ENCODE peak calls at places on chromosomes 5 and 9, in eight cellular contexts. One of them, this sample, is unnamed.

GRCh38 chr9:107039546-107039945 is 176.6 kb downstream of the ZNF462 start:
- DNase-seq in fibroblast of pulmonary artery: peak
- DNase-seq in HT1080: peak
- DNase-seq in left ventricle myocardium inferior: no peak
- DNase-seq in OCI-LY7: no peak
- DNase-seq in lung: no peak
- DNase-seq in foreskin fibroblast: peak
- DNase-seq in fibroblast of lung: peak
- DNase-seq in this sample: no peak

GRCh38 chr9:109906766-109907382 is 126.9 kb downstream of the PALM2AKAP2 start:
- DNase-seq in fibroblast of pulmonary artery: peak
- DNase-seq in HT1080: peak
- DNase-seq in left ventricle myocardium inferior: no peak
- DNase-seq in OCI-LY7: peak
- DNase-seq in lung: no peak
- DNase-seq in foreskin fibroblast: peak
- DNase-seq in fibroblast of lung: peak
- DNase-seq in this sample: no peak

GRCh38 chr5:93163010-93163663 is 417.9 kb downstream of the NR2F1-AS1 start:
- DNase-seq in fibroblast of pulmonary artery: peak
- DNase-seq in HT1080: peak
- DNase-seq in left ventricle myocardium inferior: no peak
- DNase-seq in OCI-LY7: no peak
- DNase-seq in lung: no peak
- DNase-seq in foreskin fibroblast: peak
- DNase-seq in fibroblast of lung: peak
- DNase-seq in this sample: no peak

GRCh38 chr5:72248352-72249032 is 71.5 kb downstream of the MRPS27 start:
- DNase-seq in fibroblast of pulmonary artery: peak
- DNase-seq in HT1080: peak
- DNase-seq in left ventricle myocardium inferior: no peak
- DNase-seq in OCI-LY7: no peak
- DNase-seq in lung: peak
- DNase-seq in foreskin fibroblast: peak
- DNase-seq in fibroblast of lung: peak
- DNase-seq in this sample: peak

GRCh38 chr5:34487202-34487879 is 168.8 kb upstream of the RAI14 start:
- DNase-seq in fibroblast of pulmonary artery: peak
- DNase-seq in HT1080: peak
- DNase-seq in left ventricle myocardium inferior: no peak
- DNase-seq in OCI-LY7: no peak
- DNase-seq in lung: peak
- DNase-seq in foreskin fibroblast: peak
- DNase-seq in fibroblast of lung: peak
- DNase-seq in this sample: peak

GRCh38 chr5:177416334-177416733 is 7.0 kb upstream of the F12 start:
- DNase-seq in fibroblast of pulmonary artery: peak
- DNase-seq in HT1080: no peak
- DNase-seq in left ventricle myocardium inferior: no peak
- DNase-seq in OCI-LY7: no peak
- DNase-seq in lung: peak
- DNase-seq in foreskin fibroblast: no peak
- DNase-seq in fibroblast of lung: peak
- DNase-seq in this sample: no peak

GRCh38 chr5:1796371-1797108 is 3.1 kb downstream of the MRPL36 start:
- DNase-seq in fibroblast of pulmonary artery: no peak
- DNase-seq in HT1080: no peak
- DNase-seq in left ventricle myocardium inferior: no peak
- DNase-seq in OCI-LY7: no peak
- DNase-seq in lung: no peak
- DNase-seq in foreskin fibroblast: no peak
- DNase-seq in fibroblast of lung: no peak
- DNase-seq in this sample: no peak

GRCh38 chr9:2015581-2016410 is 649 bp downstream of the SMARCA2 start:
- DNase-seq in fibroblast of pulmonary artery: peak
- DNase-seq in HT1080: peak
- DNase-seq in left ventricle myocardium inferior: peak
- DNase-seq in OCI-LY7: peak
- DNase-seq in lung: peak
- DNase-seq in foreskin fibroblast: peak
- DNase-seq in fibroblast of lung: peak
- DNase-seq in this sample: peak

GRCh38 chr5:149959406-149960236 is 937 bp upstream of the SLC26A2 start:
- DNase-seq in fibroblast of pulmonary artery: peak
- DNase-seq in HT1080: peak
- DNase-seq in left ventricle myocardium inferior: no peak
- DNase-seq in OCI-LY7: peak
- DNase-seq in lung: no peak
- DNase-seq in foreskin fibroblast: peak
- DNase-seq in fibroblast of lung: peak
- DNase-seq in this sample: no peak

GRCh38 chr9:98922721-98923435 is 20.8 kb upstream of the COL15A1 start:
- DNase-seq in fibroblast of pulmonary artery: no peak
- DNase-seq in HT1080: no peak
- DNase-seq in left ventricle myocardium inferior: no peak
- DNase-seq in OCI-LY7: no peak
- DNase-seq in lung: no peak
- DNase-seq in foreskin fibroblast: no peak
- DNase-seq in fibroblast of lung: no peak
- DNase-seq in this sample: no peak

GRCh38 chr5:134267366-134268018 is 41.6 kb upstream of the PPP2CA start:
- DNase-seq in fibroblast of pulmonary artery: peak
- DNase-seq in HT1080: peak
- DNase-seq in left ventricle myocardium inferior: no peak
- DNase-seq in OCI-LY7: no peak
- DNase-seq in lung: no peak
- DNase-seq in foreskin fibroblast: peak
- DNase-seq in fibroblast of lung: peak
- DNase-seq in this sample: no peak

GRCh38 chr5:90982576-90982975 is 400.5 kb downstream of the ARRDC3 start:
- DNase-seq in fibroblast of pulmonary artery: peak
- DNase-seq in HT1080: no peak
- DNase-seq in left ventricle myocardium inferior: no peak
- DNase-seq in OCI-LY7: no peak
- DNase-seq in lung: no peak
- DNase-seq in foreskin fibroblast: no peak
- DNase-seq in fibroblast of lung: peak
- DNase-seq in this sample: no peak

GRCh38 chr9:28203036-28203435 is 629.8 kb upstream of the C9orf72 start:
- DNase-seq in fibroblast of pulmonary artery: no peak
- DNase-seq in HT1080: no peak
- DNase-seq in left ventricle myocardium inferior: no peak
- DNase-seq in OCI-LY7: no peak
- DNase-seq in lung: no peak
- DNase-seq in foreskin fibroblast: no peak
- DNase-seq in fibroblast of lung: no peak
- DNase-seq in this sample: no peak

GRCh38 chr9:77751341-77752091 is 103.4 kb upstream of the GNA14 start:
- DNase-seq in fibroblast of pulmonary artery: peak
- DNase-seq in HT1080: peak
- DNase-seq in left ventricle myocardium inferior: no peak
- DNase-seq in OCI-LY7: peak
- DNase-seq in lung: no peak
- DNase-seq in foreskin fibroblast: peak
- DNase-seq in fibroblast of lung: peak
- DNase-seq in this sample: peak

GRCh38 chr9:133406039-133406438 is 11.8 kb downstream of the REXO4 start:
- DNase-seq in fibroblast of pulmonary artery: no peak
- DNase-seq in HT1080: no peak
- DNase-seq in left ventricle myocardium inferior: no peak
- DNase-seq in OCI-LY7: no peak
- DNase-seq in lung: no peak
- DNase-seq in foreskin fibroblast: no peak
- DNase-seq in fibroblast of lung: no peak
- DNase-seq in this sample: no peak

GRCh38 chr5:134549714-134550113 is 24.2 kb downstream of the JADE2 start:
- DNase-seq in fibroblast of pulmonary artery: peak
- DNase-seq in HT1080: peak
- DNase-seq in left ventricle myocardium inferior: no peak
- DNase-seq in OCI-LY7: no peak
- DNase-seq in lung: no peak
- DNase-seq in foreskin fibroblast: peak
- DNase-seq in fibroblast of lung: peak
- DNase-seq in this sample: no peak

GRCh38 chr9:133592731-133593409 is 16.3 kb downstream of the FAM163B start:
- DNase-seq in fibroblast of pulmonary artery: peak
- DNase-seq in HT1080: no peak
- DNase-seq in left ventricle myocardium inferior: no peak
- DNase-seq in OCI-LY7: peak
- DNase-seq in lung: no peak
- DNase-seq in foreskin fibroblast: no peak
- DNase-seq in fibroblast of lung: peak
- DNase-seq in this sample: no peak

GRCh38 chr5:541148-541887 is 17.1 kb upstream of the SLC9A3 start:
- DNase-seq in fibroblast of pulmonary artery: no peak
- DNase-seq in HT1080: no peak
- DNase-seq in left ventricle myocardium inferior: peak
- DNase-seq in OCI-LY7: peak
- DNase-seq in lung: no peak
- DNase-seq in foreskin fibroblast: no peak
- DNase-seq in fibroblast of lung: no peak
- DNase-seq in this sample: no peak

GRCh38 chr9:92138157-92138959 is 23.1 kb upstream of the SPTLC1 start:
- DNase-seq in fibroblast of pulmonary artery: peak
- DNase-seq in HT1080: peak
- DNase-seq in left ventricle myocardium inferior: peak
- DNase-seq in OCI-LY7: peak
- DNase-seq in lung: peak
- DNase-seq in foreskin fibroblast: peak
- DNase-seq in fibroblast of lung: peak
- DNase-seq in this sample: peak

GRCh38 chr9:134267305-134268265 is 58.7 kb upstream of the RXRA start:
- DNase-seq in fibroblast of pulmonary artery: no peak
- DNase-seq in HT1080: no peak
- DNase-seq in left ventricle myocardium inferior: peak
- DNase-seq in OCI-LY7: no peak
- DNase-seq in lung: no peak
- DNase-seq in foreskin fibroblast: no peak
- DNase-seq in fibroblast of lung: no peak
- DNase-seq in this sample: no peak

GRCh38 chr9:93307468-93308157 is 123.7 kb downstream of the WNK2 start:
- DNase-seq in fibroblast of pulmonary artery: no peak
- DNase-seq in HT1080: no peak
- DNase-seq in left ventricle myocardium inferior: no peak
- DNase-seq in OCI-LY7: no peak
- DNase-seq in lung: no peak
- DNase-seq in foreskin fibroblast: no peak
- DNase-seq in fibroblast of lung: no peak
- DNase-seq in this sample: no peak

GRCh38 chr5:61333351-61334223 is 1.5 kb downstream of the ZSWIM6 start:
- DNase-seq in fibroblast of pulmonary artery: peak
- DNase-seq in HT1080: peak
- DNase-seq in left ventricle myocardium inferior: peak
- DNase-seq in OCI-LY7: no peak
- DNase-seq in lung: peak
- DNase-seq in foreskin fibroblast: peak
- DNase-seq in fibroblast of lung: no peak
- DNase-seq in this sample: peak

GRCh38 chr9:121328876-121329681 is 41.0 kb downstream of the STOM start:
- DNase-seq in fibroblast of pulmonary artery: no peak
- DNase-seq in HT1080: no peak
- DNase-seq in left ventricle myocardium inferior: no peak
- DNase-seq in OCI-LY7: no peak
- DNase-seq in lung: no peak
- DNase-seq in foreskin fibroblast: no peak
- DNase-seq in fibroblast of lung: no peak
- DNase-seq in this sample: no peak

GRCh38 chr5:109611505-109611904 is 78.2 kb upstream of the MAN2A1 start:
- DNase-seq in fibroblast of pulmonary artery: no peak
- DNase-seq in HT1080: no peak
- DNase-seq in left ventricle myocardium inferior: no peak
- DNase-seq in OCI-LY7: no peak
- DNase-seq in lung: no peak
- DNase-seq in foreskin fibroblast: no peak
- DNase-seq in fibroblast of lung: no peak
- DNase-seq in this sample: no peak

GRCh38 chr5:132437604-132438275 is 52.8 kb downstream of the IRF1 start:
- DNase-seq in fibroblast of pulmonary artery: peak
- DNase-seq in HT1080: peak
- DNase-seq in left ventricle myocardium inferior: peak
- DNase-seq in OCI-LY7: peak
- DNase-seq in lung: peak
- DNase-seq in foreskin fibroblast: peak
- DNase-seq in fibroblast of lung: peak
- DNase-seq in this sample: no peak

GRCh38 chr9:73039253-73039915 is 86.5 kb upstream of the ALDH1A1 start:
- DNase-seq in fibroblast of pulmonary artery: peak
- DNase-seq in HT1080: no peak
- DNase-seq in left ventricle myocardium inferior: no peak
- DNase-seq in OCI-LY7: no peak
- DNase-seq in lung: no peak
- DNase-seq in foreskin fibroblast: peak
- DNase-seq in fibroblast of lung: peak
- DNase-seq in this sample: peak

GRCh38 chr5:134432677-134433359 is 21.1 kb upstream of the CDKN2AIPNL start:
- DNase-seq in fibroblast of pulmonary artery: peak
- DNase-seq in HT1080: peak
- DNase-seq in left ventricle myocardium inferior: no peak
- DNase-seq in OCI-LY7: no peak
- DNase-seq in lung: no peak
- DNase-seq in foreskin fibroblast: no peak
- DNase-seq in fibroblast of lung: peak
- DNase-seq in this sample: no peak

This sample was measured in prostate gland.